ENCODE peak calls at places on chromosomes 3 and 15, in nine cellular contexts. M, E, K, B, C, N, Y, Z and H are unnamed samples.

GRCh38 chr15:22880068-22880980 is 41.9 kb downstream of the NIPA2 start:
- DNase-seq in M (no peak), E (no peak), K (no peak), B (no peak), C (no peak), N (no peak), Y (no peak), Z (no peak), H (no peak)

GRCh38 chr15:98121514-98121913 is 161.0 kb downstream of the ARRDC4 start:
- DNase-seq in M (no peak), E (no peak), K (no peak), B (no peak), C (no peak), N (no peak), Y (no peak), Z (no peak), H (no peak)

GRCh38 chr15:69060744-69061143 is 46.2 kb downstream of the NOX5 start:
- DNase-seq in M (no peak), E (no peak), K (no peak), B (no peak), C (no peak), N (no peak), Y (no peak), Z (no peak), H (no peak)

GRCh38 chr15:82569834-82570233 is 29.6 kb upstream of the RPS17 start:
- DNase-seq in M (no peak), E (no peak), K (no peak), B (no peak), C (no peak), N (no peak), Y (no peak), Z (no peak), H (peak)

GRCh38 chr3:52779411-52780297 is 2.3 kb downstream of the ITIH1 start:
- DNase-seq in M (no peak), E (no peak), K (no peak), B (no peak), C (no peak), N (no peak), Y (no peak), Z (no peak), H (peak)

GRCh38 chr15:99096173-99096893 is 8.5 kb upstream of the SYNM start:
- DNase-seq in M (no peak), E (no peak), K (no peak), B (no peak), C (no peak), N (no peak), Y (no peak), Z (no peak), H (peak)

GRCh38 chr15:77181305-77182074 is 110.6 kb upstream of the TSPAN3 start:
- DNase-seq in M (no peak), E (no peak), K (no peak), B (no peak), C (no peak), N (no peak), Y (no peak), Z (no peak), H (no peak)

GRCh38 chr15:32994810-32995424 is 199.6 kb downstream of the FMN1 start:
- DNase-seq in M (no peak), E (no peak), K (no peak), B (no peak), C (peak), N (peak), Y (peak), Z (peak), H (no peak)

GRCh38 chr15:51576911-51577500 is 45.6 kb downstream of the DMXL2 start:
- DNase-seq in M (no peak), E (no peak), K (no peak), B (no peak), C (peak), N (no peak), Y (peak), Z (peak), H (no peak)

GRCh38 chr3:7070461-7070860 is 209.5 kb downstream of the GRM7 start:
- DNase-seq in M (no peak), E (no peak), K (no peak), B (no peak), C (no peak), N (no peak), Y (no peak), Z (no peak), H (no peak)

GRCh38 chr3:172341482-172342059 is 106.7 kb downstream of the GHSR start:
- DNase-seq in M (no peak), E (no peak), K (no peak), B (no peak), C (peak), N (no peak), Y (peak), Z (peak), H (no peak)

GRCh38 chr15:100880139-100880896 is 687 bp downstream of the ALDH1A3 start:
- DNase-seq in M (no peak), E (no peak), K (no peak), B (no peak), C (no peak), N (no peak), Y (no peak), Z (peak), H (no peak)

GRCh38 chr3:104286645-104287044 is 1080.1 kb upstream of the ALCAM start:
- DNase-seq in M (no peak), E (no peak), K (no peak), B (no peak), C (no peak), N (no peak), Y (no peak), Z (no peak), H (no peak)

GRCh38 chr15:80970018-80970657 is 19.5 kb downstream of the MESD start:
- DNase-seq in M (peak), E (peak), K (peak), B (peak), C (peak), N (peak), Y (peak), Z (peak), H (peak)

GRCh38 chr15:96303503-96304054 is 26.9 kb upstream of the NR2F2 start:
- DNase-seq in M (no peak), E (no peak), K (no peak), B (no peak), C (no peak), N (no peak), Y (no peak), Z (no peak), H (no peak)

GRCh38 chr3:67416703-67417102 is 237.7 kb downstream of the SUCLG2 start:
- DNase-seq in M (no peak), E (no peak), K (no peak), B (no peak), C (no peak), N (no peak), Y (no peak), Z (no peak), H (no peak)

GRCh38 chr3:52059781-52060180 is 3.4 kb upstream of the DUSP7 start:
- DNase-seq in M (no peak), E (no peak), K (no peak), B (no peak), C (no peak), N (no peak), Y (no peak), Z (no peak), H (no peak)

GRCh38 chr3:57127849-57128566 is 37.1 kb downstream of the IL17RD start:
- DNase-seq in M (peak), E (no peak), K (no peak), B (no peak), C (no peak), N (no peak), Y (no peak), Z (peak), H (no peak)

GRCh38 chr3:24069045-24069444 is 124.0 kb downstream of the NR1D2 start:
- DNase-seq in M (no peak), E (no peak), K (peak), B (no peak), C (no peak), N (no peak), Y (peak), Z (peak), H (no peak)

GRCh38 chr3:166013073-166013679 is 176.0 kb upstream of the BCHE start:
- DNase-seq in M (no peak), E (no peak), K (no peak), B (no peak), C (peak), N (peak), Y (peak), Z (peak), H (no peak)

GRCh38 chr15:98326804-98327203 is 321.5 kb upstream of the IGF1R start:
- DNase-seq in M (no peak), E (no peak), K (no peak), B (no peak), C (no peak), N (no peak), Y (no peak), Z (no peak), H (no peak)

GRCh38 chr3:14550651-14551611 is 10.8 kb upstream of the GRIP2 start:
- DNase-seq in M (peak), E (no peak), K (no peak), B (no peak), C (peak), N (no peak), Y (no peak), Z (peak), H (no peak)

GRCh38 chr15:55970286-55970685 is 23.1 kb downstream of the NEDD4 start:
- DNase-seq in M (no peak), E (no peak), K (no peak), B (no peak), C (no peak), N (no peak), Y (no peak), Z (no peak), H (no peak)

GRCh38 chr15:49458145-49458544 is 35.1 kb downstream of the FGF7 start:
- DNase-seq in M (no peak), E (no peak), K (no peak), B (no peak), C (peak), N (no peak), Y (peak), Z (no peak), H (no peak)

GRCh38 chr3:39150803-39151631 is 2.4 kb downstream of the CSRNP1 start:
- DNase-seq in M (peak), E (peak), K (peak), B (peak), C (peak), N (peak), Y (peak), Z (peak), H (no peak)

GRCh38 chr3:42256135-42256819 is 9.7 kb downstream of the CCK start:
- DNase-seq in M (no peak), E (no peak), K (no peak), B (no peak), C (peak), N (peak), Y (peak), Z (no peak), H (no peak)

GRCh38 chr3:170154084-170154483 is 27.4 kb downstream of the PHC3 start:
- DNase-seq in M (no peak), E (no peak), K (no peak), B (no peak), C (peak), N (no peak), Y (peak), Z (peak), H (no peak)

GRCh38 chr3:38645601-38646000 is 3.9 kb downstream of the SCN5A start:
- DNase-seq in M (peak), E (no peak), K (no peak), B (no peak), C (no peak), N (no peak), Y (no peak), Z (no peak), H (peak)

GRCh38 chr3:71066356-71066755 is 517.2 kb downstream of the FOXP1 start:
- DNase-seq in M (no peak), E (no peak), K (peak), B (no peak), C (no peak), N (no peak), Y (no peak), Z (no peak), H (no peak)

GRCh38 chr3:71064976-71065763 is 518.4 kb downstream of the FOXP1 start:
- DNase-seq in M (peak), E (peak), K (peak), B (peak), C (peak), N (peak), Y (peak), Z (no peak), H (no peak)

GRCh38 chr3:71066849-71067261 is 516.7 kb downstream of the FOXP1 start:
- DNase-seq in M (peak), E (no peak), K (no peak), B (no peak), C (peak), N (peak), Y (peak), Z (peak), H (no peak)

GRCh38 chr3:71064288-71064975 is 519.1 kb downstream of the FOXP1 start:
- DNase-seq in M (peak), E (peak), K (peak), B (no peak), C (peak), N (peak), Y (peak), Z (peak), H (no peak)

GRCh38 chr3:71065764-71066013 is 517.8 kb downstream of the FOXP1 start:
- DNase-seq in M (no peak), E (no peak), K (no peak), B (no peak), C (no peak), N (no peak), Y (no peak), Z (no peak), H (no peak)
- H3K4me3 ChIP-seq in M (peak), E (peak), K (peak), B (peak), C (peak), N (peak), Y (peak), Z (peak), H (peak)

DNA sequence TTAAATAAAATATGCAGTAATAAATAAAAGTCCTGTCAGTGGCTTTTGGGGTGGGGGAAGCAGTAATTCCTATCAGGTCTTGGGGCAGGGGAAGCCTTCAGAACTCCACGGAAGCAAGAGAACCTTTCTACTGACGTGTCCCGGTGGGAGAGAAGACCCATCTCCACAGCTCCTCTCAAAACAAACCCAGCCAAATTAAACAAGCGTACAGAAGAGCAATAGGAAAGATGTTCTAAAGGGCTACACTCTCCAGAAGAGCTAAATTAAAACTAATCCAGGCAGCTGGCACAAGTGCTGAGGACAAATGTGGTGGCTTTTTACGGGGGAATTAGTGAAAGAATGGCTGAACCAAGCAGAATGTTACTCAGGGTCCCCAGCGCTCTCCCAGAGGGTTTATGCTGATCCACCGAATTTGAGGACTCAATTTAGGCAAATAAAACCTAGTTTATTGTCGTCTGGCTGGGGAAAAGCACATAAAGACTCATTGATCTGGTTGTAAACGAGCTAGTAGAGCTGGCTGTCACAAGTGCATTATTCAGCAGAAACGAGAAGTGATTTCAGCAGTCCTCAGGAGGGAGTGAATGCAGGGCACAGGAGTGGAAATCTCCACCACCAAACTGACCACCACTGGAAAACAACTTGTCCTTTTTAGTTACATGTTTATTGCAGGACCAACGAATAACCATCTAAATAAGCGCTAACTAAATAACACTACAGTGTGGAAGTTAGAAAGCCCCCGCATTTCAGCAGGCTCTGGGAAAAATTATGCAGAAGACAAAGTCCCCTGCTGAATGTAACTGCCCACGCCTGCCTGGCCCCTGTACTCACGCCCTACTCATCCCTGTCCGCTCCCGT is 13.5 kb downstream of the BFSP2 start:
- DNase-seq in M (no peak), E (no peak), K (no peak), B (no peak), C (peak), N (no peak), Y (peak), Z (peak), H (no peak)
- H3K4me3 ChIP-seq in M (peak), E (no peak), K (no peak), B (no peak), C (peak), N (peak), Y (peak), Z (peak), H (peak)

GRCh38 chr3:110164632-110165240 is 827.4 kb upstream of the DPPA4 start:
- DNase-seq in M (no peak), E (no peak), K (no peak), B (no peak), C (peak), N (no peak), Y (no peak), Z (no peak), H (no peak)

GRCh38 chr3:110165753-110166152 is 828.4 kb upstream of the DPPA4 start:
- DNase-seq in M (no peak), E (no peak), K (no peak), B (no peak), C (no peak), N (no peak), Y (no peak), Z (peak), H (no peak)

GRCh38 chr3:110166791-110167190 is 829.4 kb upstream of the DPPA4 start:
- DNase-seq in M (no peak), E (no peak), K (no peak), B (no peak), C (no peak), N (no peak), Y (no peak), Z (peak), H (no peak)

DNA sequence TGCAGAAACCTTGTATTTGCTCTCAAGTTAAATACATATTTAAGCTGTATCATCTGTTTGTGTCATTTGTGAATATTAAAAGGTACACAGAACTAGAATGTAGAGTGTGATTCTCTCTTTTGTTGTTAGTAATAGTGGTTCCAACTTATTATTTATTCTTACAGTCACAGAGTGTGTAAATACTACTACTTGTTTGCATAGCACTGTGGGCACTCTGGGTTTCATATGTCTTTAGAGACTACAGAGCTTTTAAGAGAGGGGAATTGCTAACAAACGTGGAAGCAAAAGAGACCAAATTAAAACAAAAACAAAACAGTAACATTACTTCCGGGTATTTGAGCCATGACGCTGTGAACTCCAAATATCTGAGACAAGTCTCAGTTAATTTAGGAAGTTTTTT is 828.0 kb upstream of the DPPA4 start:
- DNase-seq in M (no peak), E (no peak), K (no peak), B (no peak), C (peak), N (no peak), Y (no peak), Z (no peak), H (no peak)
- H3K4me3 ChIP-seq in M (no peak), E (no peak), K (no peak), B (no peak), C (no peak), N (no peak), Y (no peak), Z (no peak), H (no peak)

DNA sequence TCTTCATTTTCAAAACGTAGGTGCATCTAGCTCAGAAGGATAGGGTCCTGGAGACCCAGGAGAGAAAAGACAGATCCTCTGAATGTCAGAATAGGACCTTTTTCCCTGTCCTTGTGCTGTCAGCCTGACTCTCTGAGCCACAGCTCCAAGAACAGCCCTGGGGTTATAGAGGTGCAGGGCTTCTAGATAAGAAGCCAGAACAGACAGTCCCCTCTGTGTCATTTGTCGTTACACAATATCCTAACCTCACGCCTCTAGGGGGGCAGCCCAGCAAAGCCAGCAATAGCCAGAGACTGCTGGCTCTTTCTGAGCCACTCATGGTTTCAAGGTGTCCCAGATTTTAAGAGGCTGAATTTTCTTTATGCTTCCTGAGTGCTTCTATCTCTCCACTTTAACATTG is 153.2 kb upstream of the THBS1 start:
- DNase-seq in M (peak), E (no peak), K (no peak), B (no peak), C (no peak), N (no peak), Y (no peak), Z (no peak), H (peak)
- H3K4me3 ChIP-seq in M (no peak), E (peak), K (no peak), B (no peak), C (no peak), N (no peak), Y (no peak), Z (no peak), H (no peak)

GRCh38 chr15:25848769-25849430 is 14.2 kb downstream of the ATP10A start:
- DNase-seq in M (no peak), E (no peak), K (no peak), B (no peak), C (no peak), N (no peak), Y (no peak), Z (no peak), H (no peak)
- H3K4me3 ChIP-seq in M (peak), E (peak), K (no peak), B (peak), C (no peak), N (peak), Y (peak), Z (no peak), H (peak)

DNA sequence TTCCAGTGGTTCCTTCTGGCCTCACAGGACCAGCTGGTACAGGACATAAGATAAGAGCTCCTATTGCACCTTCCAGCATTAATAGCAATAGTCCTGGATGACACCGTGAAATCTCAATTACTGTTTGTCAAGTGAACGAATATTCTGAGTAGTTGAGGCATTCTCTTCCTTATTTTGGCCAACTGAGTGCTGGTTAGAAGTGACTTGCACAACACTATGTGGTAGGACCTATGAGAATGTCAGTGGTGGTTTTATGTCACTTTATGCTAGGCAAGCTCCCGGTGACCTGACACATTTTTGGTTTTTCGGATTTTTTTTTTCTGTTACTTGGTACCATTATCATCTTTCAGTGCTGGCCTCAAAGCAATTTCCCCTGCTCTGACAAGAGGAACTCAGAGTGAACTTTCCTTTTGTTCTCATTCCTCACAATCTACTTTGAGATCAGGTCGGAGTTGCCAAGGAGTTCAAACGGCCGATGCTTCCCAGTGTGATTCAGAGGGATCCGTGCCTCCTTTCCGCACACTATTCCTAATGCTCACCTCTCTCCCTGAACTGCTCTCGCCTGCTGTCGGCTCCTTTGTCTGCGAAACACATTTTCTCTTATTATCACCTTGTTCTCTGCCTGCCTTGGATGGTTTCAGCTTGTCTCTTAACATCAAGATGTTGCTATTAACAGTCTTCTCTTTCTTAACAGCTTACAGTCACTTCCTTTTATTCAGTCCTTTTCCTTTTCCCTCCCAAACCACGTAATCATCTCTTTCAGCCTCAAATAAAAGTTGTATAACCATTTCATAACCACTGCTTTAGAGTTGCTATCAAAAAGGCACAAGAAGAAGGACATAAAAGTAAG is 35.8 kb downstream of the QTRT2 start:
- DNase-seq in M (no peak), E (no peak), K (no peak), B (no peak), C (no peak), N (no peak), Y (no peak), Z (peak), H (no peak)
- H3K4me3 ChIP-seq in M (peak), E (no peak), K (no peak), B (no peak), C (no peak), N (no peak), Y (no peak), Z (peak), H (no peak)

GRCh38 chr15:57668074-57668473 is 38.4 kb upstream of the POLR2M start:
- DNase-seq in M (no peak), E (no peak), K (no peak), B (no peak), C (no peak), N (no peak), Y (no peak), Z (no peak), H (no peak)
- H3K4me3 ChIP-seq in M (no peak), E (no peak), K (no peak), B (no peak), C (no peak), N (no peak), Y (no peak), Z (no peak), H (no peak)